ENCODE peak calls at places on chromosomes 5 and 9, in eight cellular contexts. C, D, Z, E, M, Q, A and T are unnamed samples. For H3K27me3, the result is how much of the 10 kb centered on the place peaks cover.

GRCh38 chr5:110854200-110854599 is 115.4 kb downstream of the SLC25A46 start:
- DNase-seq in M (no peak), E (no peak), A (no peak), C (no peak), D (no peak), Z (peak), Q (no peak), T (no peak)

GRCh38 chr5:179421156-179421895 is 76.1 kb upstream of the ADAMTS2 start:
- DNase-seq in M (no peak), D (peak), Z (no peak), C (no peak), A (no peak), E (no peak), Q (no peak), T (no peak)

GRCh38 chr5:77213601-77214000 is 3.1 kb downstream of the PDE8B start:
- DNase-seq in M (no peak), E (no peak), Q (no peak), Z (no peak), A (no peak), C (no peak), D (no peak), T (no peak)

GRCh38 chr9:106864533-106865143 is 1.7 kb downstream of the ZNF462 start:
- DNase-seq in A (no peak), C (no peak), E (no peak), Z (peak), Q (peak), M (no peak), D (peak), T (no peak)

GRCh38 chr5:118551031-118551430 is 437.3 kb downstream of the DTWD2 start:
- DNase-seq in Q (no peak), A (no peak), C (no peak), M (no peak), E (no peak), Z (no peak), D (no peak), T (peak)

GRCh38 chr5:138900281-138900965 is 25.3 kb upstream of the LRRTM2 start:
- DNase-seq in Z (peak), C (no peak), M (no peak), D (no peak), Q (peak), A (no peak), E (no peak), T (peak)

GRCh38 chr9:123933401-123933800 is 3.5 kb upstream of the DENND1A start:
- DNase-seq in Q (peak), C (peak), D (no peak), A (no peak), Z (peak), M (no peak), E (no peak), T (peak)

GRCh38 chr9:99158629-99159028 is 53.7 kb downstream of the TGFBR1 start:
- DNase-seq in C (no peak), Z (no peak), A (no peak), E (no peak), M (no peak), Q (no peak), D (no peak), T (no peak)

GRCh38 chr9:120531683-120532300 is 48.2 kb downstream of the CDK5RAP2 start:
- DNase-seq in M (no peak), Z (peak), E (no peak), D (peak), A (no peak), Q (peak), C (peak), T (no peak)

GRCh38 chr5:110058175-110058574 is 368.4 kb downstream of the MAN2A1 start:
- DNase-seq in Q (no peak), C (no peak), E (no peak), D (no peak), Z (no peak), A (no peak), M (no peak), T (no peak)

GRCh38 chr5:176413709-176414191 is 2.6 kb downstream of the CLTB start:
- DNase-seq in C (no peak), M (no peak), A (no peak), Q (no peak), D (no peak), E (no peak), Z (no peak), T (no peak)

GRCh38 chr9:96008502-96009222 is 133.2 kb downstream of the ERCC6L2 start:
- DNase-seq in Z (no peak), C (no peak), A (no peak), E (no peak), D (no peak), M (no peak), Q (no peak), T (no peak)

GRCh38 chr5:17123785-17124184 is 93.6 kb upstream of the BASP1 start:
- DNase-seq in Z (no peak), C (no peak), Q (no peak), M (no peak), D (no peak), E (no peak), A (no peak), T (no peak)

DNA sequence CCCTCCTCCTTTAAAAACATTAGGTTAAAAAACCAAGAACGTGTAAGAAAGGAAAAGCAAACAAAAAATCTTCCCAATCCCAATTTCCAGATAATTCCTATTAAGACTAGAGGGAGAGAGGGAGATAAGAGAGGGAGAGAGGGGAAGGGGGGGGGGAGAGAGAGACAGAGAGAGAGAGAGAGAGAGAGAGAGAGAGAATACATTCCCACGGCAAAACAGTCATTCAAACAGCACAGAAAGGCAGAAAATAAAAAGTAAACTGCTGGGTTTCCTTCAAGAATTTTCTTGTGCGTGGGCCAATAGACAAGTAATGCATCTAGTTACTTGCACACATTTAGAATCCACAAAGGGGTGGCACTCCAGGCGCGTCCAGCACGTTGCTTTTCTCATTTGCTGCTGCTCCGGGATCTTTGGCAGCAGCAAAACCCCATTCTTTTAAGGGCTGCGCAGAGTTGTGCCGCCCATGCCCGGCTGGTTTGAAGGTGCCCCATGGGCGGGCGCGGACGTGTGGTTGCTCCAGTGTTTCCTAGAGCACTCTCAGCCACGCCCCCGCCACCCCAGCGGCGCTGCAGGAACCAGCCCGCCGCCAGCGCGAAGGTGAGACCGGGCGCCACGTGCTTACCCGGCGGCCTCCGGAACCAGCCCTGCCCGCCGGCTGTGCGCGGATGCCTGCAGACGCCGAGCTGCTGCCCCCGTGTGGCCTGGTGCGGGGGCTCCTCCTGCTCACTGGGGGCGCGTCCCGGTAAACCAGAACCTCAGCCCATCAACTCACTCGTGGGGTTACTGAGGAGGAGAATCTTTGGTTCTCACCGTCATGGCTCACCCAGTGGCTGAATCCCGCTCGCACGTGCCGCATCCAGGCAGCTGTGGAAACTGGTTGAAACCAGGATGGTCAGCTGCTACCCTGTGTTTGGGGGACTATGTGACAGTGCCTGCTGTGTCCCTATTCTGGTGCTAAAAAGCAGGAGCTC is 44.6 kb downstream of the STC2 start:
- DNase-seq in E (peak), D (peak), C (no peak), A (no peak), Q (peak), M (peak), Z (peak), T (no peak)
- H3K4me3 ChIP-seq in E (peak), D (peak), C (peak), A (peak), Q (no peak), M (peak), Z (peak), T (no peak)

GRCh38 chr5:93591323-93591945 is 8.4 kb downstream of the NR2F1 start:
- DNase-seq in D (no peak), E (no peak), Q (no peak), M (no peak), C (no peak), A (no peak), Z (no peak), T (no peak)
- H3K27me3 ChIP-seq in D (half or more), E (half or more), Q (under half), M (under half), C (half or more), A (under half), Z (half or more), T (under half)

DNA sequence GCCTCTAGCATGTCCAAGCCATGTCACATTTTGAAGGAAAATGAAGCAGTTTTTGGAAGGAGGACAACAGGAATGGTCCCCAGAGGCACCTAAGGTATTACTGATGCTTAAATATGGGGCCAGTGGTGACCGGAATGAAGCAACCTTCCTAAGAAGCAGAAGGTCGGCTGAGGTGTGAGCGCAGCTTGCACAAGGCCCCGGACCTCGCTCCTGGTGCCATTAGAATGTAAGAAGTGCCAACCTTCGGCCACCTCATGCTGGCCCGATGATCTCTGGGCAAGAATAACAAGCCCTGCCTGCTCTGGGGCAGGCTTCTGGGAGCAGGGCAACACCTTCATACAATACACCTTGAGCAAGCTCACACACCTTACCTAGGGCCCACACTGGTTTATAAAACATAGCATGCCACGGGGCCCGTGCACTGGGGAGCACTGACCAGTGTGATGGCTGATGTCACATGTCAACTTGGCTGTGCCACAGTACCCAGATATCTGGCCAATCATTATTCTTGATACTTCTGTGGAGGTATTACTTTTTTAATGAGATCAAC is 21.9 kb downstream of the SEMA4D start:
- DNase-seq in M (no peak), A (no peak), D (no peak), C (no peak), E (no peak), Q (no peak), Z (no peak), T (no peak)
- H3K4me3 ChIP-seq in M (no peak), A (no peak), D (no peak), C (no peak), E (no peak), Q (no peak), Z (no peak), T (no peak)

DNA sequence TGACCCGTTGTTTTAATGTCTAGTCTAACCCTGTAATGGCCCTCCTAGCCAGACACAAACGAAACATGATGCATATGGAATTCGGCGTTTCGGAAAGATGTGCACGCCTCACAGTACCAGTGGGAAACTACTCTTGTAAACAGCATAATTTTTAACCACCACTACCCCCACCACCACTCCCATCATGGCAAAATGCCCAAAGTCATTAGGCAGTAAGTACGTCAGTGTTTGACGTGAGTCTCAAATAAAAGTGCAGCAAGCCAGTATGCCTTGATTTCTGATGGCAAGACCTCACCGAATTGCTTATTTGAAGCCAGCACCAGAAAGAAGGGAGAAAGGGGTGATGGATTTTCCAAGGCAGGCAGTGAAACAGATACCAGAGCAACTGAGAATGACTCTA is 71.4 kb downstream of the ADRB2 start:
- DNase-seq in E (no peak), Z (no peak), D (no peak), C (no peak), M (no peak), A (no peak), Q (no peak), T (no peak)
- H3K27me3 ChIP-seq in E (under half), Z (under half), D (under half), C (under half), M (under half), A (under half), Q (under half), T (under half)

DNA sequence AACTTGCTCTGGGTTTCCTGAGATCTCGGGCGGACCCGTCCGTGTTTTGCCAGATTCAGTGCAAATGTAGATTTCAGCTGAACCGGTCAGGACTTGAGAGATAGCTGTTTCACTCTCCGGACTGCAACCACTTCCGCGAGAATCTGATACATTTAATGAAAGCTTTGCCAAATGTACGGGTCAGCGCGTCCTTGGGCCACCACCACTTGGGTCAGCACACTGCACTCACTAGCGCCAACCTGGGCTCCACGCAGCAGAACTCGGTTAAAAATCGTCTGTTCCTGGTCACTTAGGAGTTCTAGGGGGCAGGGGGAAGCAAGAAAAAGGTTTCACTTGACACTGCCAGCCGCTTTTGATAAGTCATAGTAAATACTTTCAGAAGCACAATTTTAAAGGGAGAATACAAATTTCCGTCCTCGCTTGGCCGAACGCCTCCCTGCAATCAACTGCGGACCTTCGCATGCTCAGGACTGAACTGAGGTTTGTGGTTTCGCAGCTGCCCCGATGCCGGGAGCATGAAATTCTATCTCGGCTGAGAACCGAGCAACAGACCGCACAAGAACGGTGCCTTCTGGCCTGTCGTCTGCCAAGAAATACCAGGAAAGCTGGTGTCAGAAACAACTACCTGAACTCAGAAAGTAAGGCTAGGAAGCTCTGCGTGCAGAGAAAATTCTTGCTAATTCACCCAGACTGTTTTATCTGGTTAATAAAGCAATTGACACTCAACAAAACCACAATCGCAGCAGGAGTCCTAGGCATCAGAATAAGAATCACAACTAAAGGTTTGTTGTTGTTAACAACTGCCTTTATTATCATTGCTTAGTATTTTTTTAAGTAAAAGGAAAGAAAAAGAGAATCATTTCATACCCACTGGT is 4.2 kb upstream of the ISL1 start:
- DNase-seq in Q (peak), E (no peak), A (no peak), C (no peak), Z (no peak), D (peak), M (no peak), T (no peak)
- H3K4me3 ChIP-seq in Q (no peak), E (peak), A (peak), C (peak), Z (peak), D (peak), M (no peak), T (no peak)

GRCh38 chr5:6348476-6349000 is 29.8 kb downstream of the MED10 start:
- DNase-seq in M (no peak), E (no peak), A (no peak), Q (no peak), Z (no peak), D (no peak), C (no peak), T (no peak)
- H3K27me3 ChIP-seq in M (under half), E (under half), A (under half), Q (under half), Z (under half), D (under half), C (under half), T (under half)

GRCh38 chr5:73303139-73304079 is 130.4 kb downstream of the TMEM174 start:
- DNase-seq in M (no peak), Z (no peak), E (no peak), Q (no peak), D (peak), C (no peak), A (no peak), T (no peak)
- H3K4me3 ChIP-seq in M (no peak), Z (peak), E (peak), Q (no peak), D (peak), C (no peak), A (no peak), T (peak)

GRCh38 chr9:132129535-132129934 is 32.3 kb upstream of the NTNG2 start:
- DNase-seq in C (no peak), A (no peak), Q (no peak), M (no peak), D (no peak), E (no peak), Z (no peak), T (no peak)

GRCh38 chr9:132126837-132127236 is 35.0 kb upstream of the NTNG2 start:
- DNase-seq in Q (no peak), E (no peak), A (no peak), D (no peak), M (no peak), Z (no peak), C (no peak), T (no peak)

GRCh38 chr9:132125361-132125760 is 36.5 kb upstream of the NTNG2 start:
- DNase-seq in A (no peak), D (peak), Q (no peak), C (no peak), Z (no peak), E (no peak), M (no peak), T (no peak)

GRCh38 chr9:132125944-132126720 is 35.7 kb upstream of the NTNG2 start:
- DNase-seq in D (no peak), C (no peak), Z (no peak), E (no peak), Q (no peak), A (no peak), M (no peak), T (no peak)

GRCh38 chr9:132128191-132128590 is 33.7 kb upstream of the NTNG2 start:
- DNase-seq in C (no peak), A (no peak), M (no peak), D (no peak), E (no peak), Z (no peak), Q (no peak), T (no peak)
- H3K27me3 ChIP-seq in C (half or more), A (under half), M (under half), D (under half), E (half or more), Z (under half), Q (under half), T (under half)

DNA sequence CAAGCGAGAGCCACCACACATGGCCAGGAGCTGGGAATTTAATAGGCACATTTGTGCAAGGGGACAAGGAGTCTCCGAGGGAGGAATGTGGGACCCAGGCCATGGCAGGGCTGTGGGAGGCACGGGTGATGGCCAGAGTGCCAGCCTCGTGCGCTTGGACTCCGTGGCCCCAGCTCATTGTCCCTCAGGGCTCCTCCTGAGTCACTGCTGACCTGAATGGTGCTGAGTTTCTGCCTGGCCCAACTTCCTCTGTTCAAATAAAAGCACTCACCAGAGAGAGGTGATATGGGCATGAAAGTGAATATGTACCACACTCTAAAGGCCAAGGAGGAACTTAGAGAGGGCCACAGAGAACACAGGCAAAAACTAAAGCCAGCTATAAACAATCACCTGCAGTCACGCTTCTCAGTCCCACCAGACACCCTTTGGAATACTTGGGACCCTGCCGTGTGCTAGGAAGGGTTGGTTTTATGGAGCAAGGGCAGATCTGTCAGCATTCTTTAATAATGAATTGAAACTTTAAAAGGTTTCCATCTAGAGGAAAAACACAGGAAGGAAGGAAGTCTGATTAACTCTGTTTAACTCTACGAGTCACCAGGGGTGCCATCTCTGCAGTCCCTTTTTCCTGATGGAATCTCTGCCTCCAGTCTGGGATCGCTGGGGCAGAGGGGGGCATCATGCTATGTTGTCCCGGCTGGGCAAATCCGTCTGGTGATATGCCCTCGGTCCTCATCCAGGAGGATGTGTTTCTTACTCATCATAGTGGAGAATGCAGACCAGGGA is 25.1 kb upstream of the UBE2QL1 start:
- DNase-seq in A (no peak), D (no peak), Q (peak), M (no peak), C (no peak), E (no peak), Z (no peak), T (no peak)
- H3K4me3 ChIP-seq in A (no peak), D (no peak), Q (no peak), M (no peak), C (no peak), E (no peak), Z (no peak), T (no peak)

DNA sequence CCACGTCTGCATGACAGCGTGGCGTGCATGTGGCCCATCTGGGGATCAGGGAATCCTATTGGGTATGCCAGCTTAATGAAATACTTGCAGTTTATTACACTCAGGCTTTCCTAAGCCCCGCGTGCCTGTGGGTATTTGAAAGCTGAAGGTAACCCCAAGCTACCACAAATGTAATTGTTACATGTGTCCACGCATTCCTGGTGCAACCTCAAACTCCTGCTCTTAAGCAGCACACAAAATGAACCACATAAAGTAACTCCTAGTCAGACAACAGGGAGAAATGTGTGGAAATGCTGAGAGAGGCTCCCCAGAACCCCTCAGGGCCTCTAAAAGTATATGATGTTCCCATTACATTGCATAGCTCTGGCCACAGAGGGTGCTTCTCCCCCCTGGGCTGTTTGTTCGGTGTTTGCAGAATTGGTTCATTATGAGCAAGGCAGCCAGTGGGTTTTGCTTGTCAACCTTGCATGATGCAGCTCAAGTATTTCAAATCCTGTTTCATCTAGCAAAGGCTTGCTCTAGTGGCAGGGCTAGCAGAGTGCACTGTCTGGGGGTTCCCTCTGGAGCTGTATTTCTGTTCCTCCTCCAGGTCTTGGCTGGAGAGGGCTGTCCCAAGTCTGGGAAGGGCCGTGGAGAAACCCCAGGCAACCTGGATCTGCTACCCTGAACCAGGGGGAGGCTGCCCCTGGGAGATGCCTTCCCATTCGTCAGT is 1.8 kb upstream of the DCANP1 start:
- DNase-seq in Q (no peak), D (peak), Z (no peak), A (peak), M (no peak), E (no peak), C (no peak), T (no peak)
- H3K27me3 ChIP-seq in Q (under half), D (under half), Z (under half), A (under half), M (under half), E (half or more), C (under half), T (under half)